ENCODE peak calls at places on chromosomes 1 and 21, in nine cellular contexts. C, F, X, M, O, V, R, E and A are unnamed samples. For H3K4me1, the result is how much of the 10 kb centered on the place peaks cover.

GRCh38 chr1:236144446-236145150 is 2.3 kb downstream of the GPR137B start:
- DNase-seq in R (peak), O (no peak), V (no peak), F (peak), C (no peak), E (no peak), X (no peak), M (no peak), A (no peak)

GRCh38 chr1:28160677-28161328 is 15.7 kb downstream of the PTAFR start:
- DNase-seq in O (no peak), R (peak), M (peak), V (no peak), E (no peak), F (peak), X (no peak), C (no peak), A (no peak)

GRCh38 chr1:220281159-220281574 is 8.9 kb upstream of the RAB3GAP2 start:
- DNase-seq in E (no peak), X (no peak), M (peak), R (peak), O (peak), V (no peak), F (no peak), C (no peak), A (no peak)

GRCh38 chr1:18285533-18285924 is 177.9 kb downstream of the IGSF21 start:
- DNase-seq in C (no peak), M (no peak), F (no peak), E (no peak), V (no peak), X (no peak), O (no peak), R (no peak), A (no peak)

GRCh38 chr1:56797079-56797685 is 22.0 kb downstream of the FYB2 start:
- DNase-seq in C (no peak), V (peak), E (no peak), X (no peak), R (no peak), M (peak), O (no peak), F (peak), A (no peak)

GRCh38 chr1:54857741-54858665 is 29.0 kb downstream of the DHCR24 start:
- DNase-seq in V (no peak), R (peak), C (no peak), M (peak), E (no peak), F (no peak), O (no peak), X (no peak), A (peak)

GRCh38 chr1:44571712-44572571 is 102.3 kb downstream of the TMEM53 start:
- DNase-seq in V (no peak), E (no peak), R (no peak), F (no peak), O (peak), X (peak), M (peak), C (no peak), A (no peak)

GRCh38 chr1:157878059-157878458 is 36.5 kb upstream of the CD5L start:
- DNase-seq in C (no peak), F (no peak), V (no peak), R (peak), O (peak), X (no peak), M (peak), E (peak), A (no peak)

GRCh38 chr1:173580658-173581057 is 22.2 kb downstream of the SLC9C2 start:
- DNase-seq in E (no peak), V (no peak), M (peak), X (no peak), O (no peak), R (no peak), F (no peak), C (no peak), A (no peak)

GRCh38 chr1:178192686-178193085 is 98.8 kb downstream of the RASAL2 start:
- DNase-seq in O (no peak), X (no peak), C (no peak), V (no peak), M (peak), E (no peak), F (peak), R (peak), A (no peak)

GRCh38 chr1:229786974-229787610 is 161.0 kb downstream of the URB2 start:
- DNase-seq in V (no peak), F (no peak), X (no peak), C (no peak), M (no peak), E (no peak), O (no peak), R (no peak), A (no peak)

GRCh38 chr1:21854090-21854750 is 42.2 kb downstream of the LDLRAD2 start:
- DNase-seq in F (peak), E (no peak), M (no peak), R (no peak), C (no peak), X (no peak), O (no peak), V (no peak), A (no peak)

GRCh38 chr1:53408013-53408754 is 51.0 kb upstream of the DMRTB1 start:
- DNase-seq in X (no peak), R (peak), V (no peak), F (no peak), M (no peak), O (no peak), C (no peak), E (no peak), A (peak)

GRCh38 chr1:2942410-2942809 is 78.9 kb upstream of the ACTRT2 start:
- DNase-seq in C (no peak), X (no peak), F (peak), R (no peak), V (no peak), E (no peak), M (no peak), O (no peak), A (no peak)

GRCh38 chr1:86154581-86155060 is 2.0 kb downstream of the COL24A1 start:
- DNase-seq in X (no peak), E (no peak), F (peak), O (peak), V (no peak), M (no peak), C (no peak), R (peak), A (peak)

GRCh38 chr1:81682490-81682889 is 118.2 kb upstream of the ADGRL2 start:
- DNase-seq in E (no peak), O (peak), C (no peak), X (no peak), V (no peak), R (no peak), F (no peak), M (peak), A (peak)

GRCh38 chr1:107574044-107574443 is 390.9 kb downstream of the VAV3 start:
- DNase-seq in X (no peak), R (no peak), E (no peak), M (no peak), V (no peak), C (no peak), F (no peak), O (no peak), A (no peak)

GRCh38 chr1:34441661-34442060 is 265.0 kb downstream of the C1orf94 start:
- DNase-seq in M (no peak), C (no peak), V (no peak), E (no peak), X (no peak), R (no peak), F (no peak), O (peak), A (no peak)

GRCh38 chr1:109978761-109979488 is 5.6 kb upstream of the AHCYL1 start:
- DNase-seq in F (peak), O (no peak), C (no peak), M (no peak), X (no peak), E (no peak), V (no peak), R (peak), A (no peak)

GRCh38 chr1:30405081-30405480 is 318.3 kb downstream of the MATN1 start:
- DNase-seq in M (no peak), R (no peak), V (no peak), X (no peak), O (no peak), E (no peak), F (no peak), C (no peak), A (peak)

GRCh38 chr1:27111771-27112573 is 43.0 kb downstream of the SLC9A1 start:
- DNase-seq in O (no peak), M (peak), F (peak), C (peak), R (peak), V (peak), E (peak), X (peak), A (no peak)

GRCh38 chr1:160813215-160813614 is 17.2 kb downstream of the LY9 start:
- DNase-seq in E (no peak), C (no peak), X (no peak), V (no peak), R (no peak), M (peak), O (no peak), F (no peak), A (no peak)

GRCh38 chr1:115545791-115546733 is 95.7 kb upstream of the VANGL1 start:
- DNase-seq in O (peak), V (no peak), R (peak), F (peak), E (peak), X (no peak), M (peak), C (no peak), A (peak)

DNA sequence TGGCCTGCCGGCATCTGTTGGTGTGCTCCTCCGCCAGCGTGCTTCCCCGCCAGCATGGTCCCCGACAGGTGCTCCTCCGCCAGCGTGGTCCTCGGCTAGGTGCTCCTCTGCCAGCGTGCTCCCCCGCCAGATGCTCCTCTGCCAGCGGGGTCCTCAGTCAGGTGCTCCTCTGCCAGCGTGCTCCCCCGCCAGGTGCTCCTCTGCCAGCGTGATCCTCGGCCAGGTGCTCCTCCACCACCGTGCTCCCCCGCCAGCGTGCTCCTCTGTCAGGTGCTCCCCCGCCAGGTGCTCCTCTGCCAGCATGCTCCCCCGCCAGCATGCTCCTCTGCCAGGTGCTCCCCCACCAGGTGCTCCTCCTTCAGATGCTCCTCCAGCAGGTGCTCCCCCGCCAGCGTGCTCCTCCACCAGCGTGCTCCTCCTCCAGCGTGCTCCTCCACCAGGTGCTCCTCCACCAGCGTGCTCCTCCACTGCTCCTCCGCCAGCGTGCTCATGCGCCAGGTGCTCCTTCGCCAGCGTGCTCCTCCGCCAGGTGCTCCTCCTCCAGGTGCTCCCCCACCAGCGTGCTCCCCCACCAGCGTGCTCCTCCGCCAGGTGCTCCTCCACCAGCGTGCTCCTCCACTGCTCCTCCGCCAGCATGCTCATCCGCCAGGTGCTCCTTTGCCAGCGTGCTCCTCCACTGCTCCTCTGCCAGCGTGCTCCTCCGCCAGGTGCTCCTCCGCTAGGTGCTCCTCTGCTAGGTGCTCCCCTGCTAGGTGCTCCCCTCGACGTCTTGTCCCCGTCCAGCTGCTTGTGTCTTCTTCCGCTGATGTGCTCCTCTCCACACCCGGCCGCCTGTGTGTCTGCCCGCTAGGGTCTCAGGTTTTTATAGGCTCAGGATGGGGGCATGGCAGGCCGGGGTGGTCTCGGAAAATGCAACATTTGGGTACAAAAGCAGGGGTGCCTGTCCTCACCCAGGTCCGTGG is 223.0 kb downstream of the NRIP1 start:
- DNase-seq in C (no peak), R (no peak), X (no peak), F (peak), E (no peak), V (no peak), M (no peak), O (no peak), A (no peak)
- H3K4me1 ChIP-seq in C (under half), R (under half), X (under half), F (under half), E (under half), V (under half), M (under half), O (under half), A (under half)

DNA sequence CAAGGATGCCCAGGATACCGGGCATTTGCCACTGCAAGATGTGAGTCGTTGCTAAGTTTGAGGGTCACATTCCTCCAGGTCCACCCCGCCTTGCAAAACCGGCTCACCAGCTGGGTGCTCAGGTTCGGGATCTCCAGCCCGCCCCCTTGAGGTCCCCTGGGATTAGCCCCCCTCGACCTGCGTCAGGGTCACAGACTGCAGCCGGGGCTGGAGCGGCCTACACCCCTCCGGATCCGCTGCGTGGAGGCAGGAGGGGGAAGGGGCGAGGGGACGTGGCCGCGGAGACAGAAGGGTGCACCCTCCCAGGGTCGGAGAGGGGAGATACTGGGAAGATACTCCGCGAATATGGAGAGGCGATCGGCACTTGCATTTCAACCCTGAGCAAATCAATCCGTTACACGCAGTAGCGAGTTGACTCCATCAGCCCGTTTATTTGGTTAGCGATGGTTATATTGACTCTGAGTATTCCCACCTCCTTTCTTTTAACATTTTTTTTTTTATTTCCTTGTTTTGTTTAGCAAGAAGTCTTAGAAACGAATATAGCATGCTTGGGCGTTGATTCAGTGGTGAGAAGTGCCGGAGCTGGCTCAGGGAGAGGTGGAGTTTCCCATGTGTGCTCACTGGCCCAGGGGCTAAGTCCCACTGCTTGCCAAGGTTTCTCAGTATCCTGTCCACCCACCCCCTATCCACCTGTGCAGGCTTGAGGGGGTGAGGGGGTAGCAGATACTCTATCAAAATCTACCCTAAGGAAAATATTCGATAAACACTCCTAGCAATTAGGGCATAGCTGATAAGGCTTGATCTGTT is 983 bp downstream of the IFNAR2 start:
- DNase-seq in E (no peak), X (peak), F (peak), M (peak), V (peak), C (no peak), O (peak), R (peak), A (peak)
- H3K4me1 ChIP-seq in E (under half), X (under half), F (under half), M (under half), V (half or more), C (half or more), O (under half), R (under half), A (under half)

GRCh38 chr1:211332839-211333238 is 6.2 kb downstream of the TRAF5 start:
- DNase-seq in E (no peak), M (no peak), F (no peak), V (no peak), O (no peak), X (no peak), C (no peak), R (peak), A (no peak)
- H3K4me1 ChIP-seq in E (under half), M (under half), F (under half), V (under half), O (under half), X (half or more), C (half or more), R (under half), A (under half)

DNA sequence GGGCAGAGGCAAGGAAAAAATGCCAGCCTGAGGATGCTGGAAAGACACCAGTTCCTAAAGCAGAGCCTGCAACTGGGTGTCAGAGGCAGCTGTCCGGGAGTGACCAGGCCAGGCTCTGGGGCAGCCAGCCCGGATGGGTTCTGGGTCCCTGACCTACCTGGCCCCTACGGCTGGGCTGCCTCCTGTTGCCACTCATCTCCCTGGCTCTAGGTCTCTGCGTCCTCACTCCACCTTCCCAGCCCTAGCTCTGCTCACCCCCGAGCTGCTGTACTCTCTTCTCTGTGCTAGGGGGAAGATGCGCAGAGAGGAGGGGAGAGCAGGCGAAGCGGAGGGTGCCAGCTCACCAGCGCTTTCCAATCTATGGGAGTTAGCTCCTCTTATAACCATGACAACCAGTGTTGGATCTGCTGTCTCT is 9.0 kb downstream of the ARHGEF2 start:
- DNase-seq in E (no peak), R (no peak), V (no peak), M (no peak), F (peak), X (no peak), O (no peak), C (no peak), A (no peak)
- H3K4me1 ChIP-seq in E (half or more), R (under half), V (half or more), M (under half), F (under half), X (half or more), O (half or more), C (half or more), A (under half)

GRCh38 chr1:183023601-183024351 is 556 bp downstream of the LAMC1 start:
- DNase-seq in V (peak), R (peak), O (peak), E (no peak), C (no peak), M (peak), F (peak), X (peak), A (peak)
- H3K4me1 ChIP-seq in V (half or more), R (under half), O (under half), E (half or more), C (under half), M (half or more), F (under half), X (under half), A (under half)

DNA sequence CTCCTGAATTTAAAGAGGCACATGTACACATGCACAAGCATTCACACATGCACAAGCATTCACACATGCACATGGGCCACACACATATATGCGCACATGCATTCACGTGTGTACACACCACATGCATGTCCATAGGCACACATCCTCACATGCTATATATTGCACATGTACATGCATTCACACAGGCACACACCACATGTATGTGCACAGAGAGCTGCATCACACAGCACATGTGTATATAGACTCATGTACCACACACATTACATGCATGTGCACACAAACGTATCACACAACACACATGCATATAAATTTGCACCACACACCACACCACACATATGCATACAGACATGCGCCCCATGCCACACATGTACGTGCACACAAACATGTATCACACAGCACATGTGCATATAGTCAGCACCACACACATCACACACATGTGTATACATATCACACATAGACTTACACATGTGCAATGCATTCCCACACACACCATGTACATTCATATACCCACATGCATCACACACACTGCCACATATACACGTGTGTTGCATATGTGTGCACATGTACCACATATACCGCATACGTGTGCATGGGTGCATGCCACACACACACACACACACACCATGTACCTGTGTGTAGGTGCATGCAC is 54.6 kb upstream of the COL18A1 start:
- DNase-seq in X (no peak), R (no peak), M (no peak), V (no peak), F (no peak), E (no peak), C (no peak), O (no peak), A (no peak)
- H3K4me1 ChIP-seq in X (under half), R (under half), M (under half), V (half or more), F (under half), E (under half), C (under half), O (under half), A (under half)

GRCh38 chr21:37455504-37455911 is 88.9 kb downstream of the DYRK1A start:
- DNase-seq in E (no peak), M (no peak), R (peak), F (no peak), O (no peak), V (no peak), C (no peak), X (no peak), A (no peak)
- H3K4me1 ChIP-seq in E (under half), M (under half), R (under half), F (under half), O (half or more), V (half or more), C (half or more), X (under half), A (under half)